ENCODE peak calls at places on chromosomes 1 and 21, in four cellular contexts. M is NCI-H2171, Z is NCI-H748 treated with DMSO at 0.1 percent for 48 hours, O is ELR. W is an unnamed sample.

GRCh38 chr1:208154679-208155078 is 89.5 kb downstream of the PLXNA2 start:
- DNase-seq in M (no peak), Z (no peak), O (no peak), W (no peak)

GRCh38 chr1:215277537-215277936 is 195.0 kb downstream of the KCNK2 start:
- DNase-seq in M (no peak), Z (no peak), O (peak; percentile 41), W (peak; percentile 80)

GRCh38 chr1:156591432-156592157 is at the start of gene NAXE:
- DNase-seq in M (peak; percentile 82), Z (peak; percentile 58), O (peak; percentile 80), W (peak; percentile 75)

GRCh38 chr1:23594927-23595353 is 35.6 kb upstream of the ID3 start:
- DNase-seq in M (no peak), Z (no peak), O (no peak), W (no peak)

GRCh38 chr21:38413958-38414506 is 84.2 kb downstream of the ERG start:
- DNase-seq in M (no peak), Z (no peak), O (no peak), W (no peak)

GRCh38 chr21:26490771-26491170 is 82.3 kb downstream of the CYYR1 start:
- DNase-seq in M (no peak), Z (no peak), O (no peak), W (no peak)

GRCh38 chr1:20279507-20279906 is 11.2 kb upstream of the VWA5B1 start:
- DNase-seq in M (no peak), Z (no peak), O (peak; percentile 41), W (peak; percentile 85)

GRCh38 chr1:169184812-169185211 is 78.3 kb downstream of the ATP1B1 start:
- DNase-seq in M (peak; percentile 26), Z (no peak), O (no peak), W (no peak)

GRCh38 chr1:208868554-208868953 is 624.4 kb upstream of the PLXNA2 start:
- DNase-seq in M (no peak), Z (no peak), O (peak; percentile 59), W (peak; percentile 51)

GRCh38 chr1:10860682-10861081 is 64.2 kb upstream of the CASZ1 start:
- DNase-seq in M (no peak), Z (no peak), O (no peak), W (no peak)

GRCh38 chr1:23718482-23718881 is 24.8 kb upstream of the ELOA start:
- DNase-seq in M (peak; percentile 37), Z (no peak), O (peak; percentile 68), W (peak; percentile 46)

GRCh38 chr1:89815040-89815439 is 5.8 kb upstream of the LRRC8D start:
- DNase-seq in M (no peak), Z (no peak), O (no peak), W (no peak)

GRCh38 chr21:42319368-42319767 is 4.2 kb upstream of the TFF3 start:
- DNase-seq in M (no peak), Z (no peak), O (no peak), W (no peak)

GRCh38 chr21:31354604-31355443 is 10.8 kb upstream of the TIAM1 start:
- DNase-seq in M (no peak), Z (no peak), O (peak; percentile 81), W (peak; percentile 91)

GRCh38 chr21:35428489-35428888 is 379.4 kb upstream of the RUNX1 start:
- DNase-seq in M (no peak), Z (no peak), O (no peak), W (peak; percentile 10)

GRCh38 chr1:78340006-78340405 is 150.8 kb upstream of the PTGFR start:
- DNase-seq in M (no peak), Z (no peak), O (peak; percentile 92), W (peak; percentile 90)

W was measured in M059J.